ENCODE peak calls at places on chromosomes 4 and X, in eight cellular contexts. I, E, H, Z, U, Y, Q and V are unnamed samples.

GRCh38 chr4:907691-908437 is 24.3 kb downstream of the GAK start:
- DNase-seq in Y (no peak), Z (no peak), E (no peak), Q (no peak), U (no peak), H (no peak), I (no peak), V (no peak)

GRCh38 chr4:20572976-20573375 is 127.3 kb upstream of the PACRGL start:
- DNase-seq in Q (no peak), E (no peak), U (no peak), H (no peak), Z (no peak), I (no peak), Y (no peak), V (no peak)

GRCh38 chr4:163071308-163071707 is 95.4 kb downstream of the NAF1 start:
- DNase-seq in Z (no peak), Y (no peak), E (no peak), H (no peak), U (no peak), Q (no peak), I (no peak), V (no peak)

GRCh38 chrX:134721766-134722532 is 63.7 kb upstream of the PLAC1 start:
- DNase-seq in H (no peak), Z (no peak), Y (no peak), E (no peak), Q (no peak), I (no peak), U (no peak), V (no peak)

GRCh38 chrX:69156638-69157037 is 8.6 kb downstream of the PJA1 start:
- DNase-seq in Y (no peak), E (no peak), Z (no peak), H (no peak), U (no peak), I (peak), Q (no peak), V (no peak)

GRCh38 chrX:87338510-87338909 is 179.1 kb upstream of the KLHL4 start:
- DNase-seq in I (no peak), U (peak), H (no peak), Z (no peak), Y (peak), Q (no peak), E (no peak), V (peak)

GRCh38 chr4:114694770-114695169 is 96.2 kb downstream of the UGT8 start:
- DNase-seq in I (no peak), Y (no peak), E (no peak), Z (no peak), U (peak), H (no peak), Q (no peak), V (peak)

GRCh38 chr4:186760576-186760975 is 36.9 kb upstream of the FAT1 start:
- DNase-seq in U (peak), Z (no peak), E (no peak), Q (no peak), H (no peak), I (no peak), Y (peak), V (peak)

GRCh38 chrX:96538104-96538725 is 146.4 kb upstream of the DIAPH2 start:
- DNase-seq in Y (peak), H (no peak), Z (no peak), Q (no peak), U (peak), E (no peak), I (no peak), V (no peak)

GRCh38 chr4:174934360-174934759 is 16.2 kb downstream of the ADAM29 start:
- DNase-seq in Z (no peak), Q (no peak), I (no peak), E (no peak), Y (no peak), H (no peak), U (no peak), V (no peak)

GRCh38 chrX:23394421-23394820 is 59.8 kb downstream of the PTCHD1 start:
- DNase-seq in Z (no peak), H (no peak), E (no peak), U (peak), Y (no peak), Q (peak), I (no peak), V (peak)

GRCh38 chr4:8917868-8918783 is 46.5 kb upstream of the HMX1 start:
- DNase-seq in H (no peak), Z (peak), Y (no peak), E (no peak), Q (peak), U (peak), I (peak), V (peak)

GRCh38 chrX:11929476-11929875 is 171.4 kb downstream of the MSL3 start:
- DNase-seq in U (peak), I (no peak), H (no peak), Z (no peak), Q (no peak), E (no peak), Y (no peak), V (peak)

GRCh38 chr4:177079327-177079726 is 230.3 kb upstream of the NEIL3 start:
- DNase-seq in E (no peak), I (no peak), Y (no peak), H (no peak), Q (no peak), U (peak), Z (no peak), V (peak)

GRCh38 chrX:11899091-11899490 is 141.1 kb downstream of the MSL3 start:
- DNase-seq in U (peak), Q (no peak), Z (no peak), E (no peak), H (no peak), I (no peak), Y (peak), V (peak)

GRCh38 chr4:1472911-1473518 is 66.8 kb upstream of the NKX1-1 start:
- DNase-seq in E (peak), Z (no peak), U (no peak), H (no peak), I (no peak), Q (no peak), Y (no peak), V (no peak)

GRCh38 chr4:95363579-95363965 is 185.2 kb downstream of the UNC5C start:
- DNase-seq in Q (no peak), H (no peak), U (no peak), Z (no peak), Y (no peak), E (no peak), I (no peak), V (no peak)

GRCh38 chr4:11471613-11472012 is 42.9 kb upstream of the HS3ST1 start:
- DNase-seq in U (peak), Z (peak), E (peak), Y (no peak), Q (peak), H (no peak), I (no peak), V (no peak)

GRCh38 chr4:107275192-107275591 is 239.1 kb upstream of the DKK2 start:
- DNase-seq in U (no peak), Q (no peak), Z (no peak), E (no peak), Y (no peak), I (no peak), H (no peak), V (no peak)

GRCh38 chr4:177285953-177286352 is 23.7 kb upstream of the NEIL3 start:
- DNase-seq in I (no peak), H (no peak), U (no peak), Y (no peak), Z (no peak), Q (no peak), E (no peak), V (no peak)

GRCh38 chrX:99722094-99722493 is 688.0 kb downstream of the PCDH19 start:
- DNase-seq in E (no peak), Q (no peak), Z (no peak), Y (no peak), H (no peak), I (no peak), U (no peak), V (no peak)

GRCh38 chr4:102430511-102430910 is 70.6 kb upstream of the NFKB1 start:
- DNase-seq in I (no peak), E (no peak), Z (no peak), Y (no peak), Q (no peak), U (peak), H (no peak), V (peak)

GRCh38 chr4:38368612-38369011 is 295.4 kb upstream of the KLF3 start:
- DNase-seq in H (no peak), Z (no peak), U (peak), E (peak), Q (no peak), Y (peak), I (no peak), V (no peak)

GRCh38 chr4:38461342-38461741 is 202.7 kb upstream of the KLF3 start:
- DNase-seq in E (no peak), Y (no peak), Z (no peak), I (no peak), Q (no peak), U (no peak), H (no peak), V (no peak)

GRCh38 chr4:69878250-69878649 is 18.3 kb upstream of the SULT1E1 start:
- DNase-seq in U (no peak), I (no peak), Z (no peak), Y (no peak), E (no peak), Q (no peak), H (no peak), V (no peak)

GRCh38 chrX:48695524-48695875 is 1.0 kb upstream of the SUV39H1 start:
- DNase-seq in Q (no peak), H (no peak), E (peak), I (no peak), Y (no peak), Z (no peak), U (no peak), V (no peak)

GRCh38 chr4:97953171-97953570 is 190.1 kb downstream of the STPG2 start:
- DNase-seq in E (no peak), H (no peak), Q (no peak), Z (no peak), Y (no peak), I (no peak), U (no peak), V (no peak)

GRCh38 chr4:124459922-124460301 is 252.6 kb downstream of the ANKRD50 start:
- DNase-seq in I (no peak), Z (no peak), E (no peak), Y (no peak), U (no peak), Q (no peak), H (no peak), V (no peak)

GRCh38 chrX:108795240-108795639 is 58.9 kb upstream of the IRS4 start:
- DNase-seq in E (no peak), I (no peak), Y (no peak), Q (no peak), H (no peak), U (no peak), Z (no peak), V (no peak)

GRCh38 chr4:142124874-142125273 is 488.5 kb downstream of the IL15 start:
- DNase-seq in U (no peak), E (no peak), Q (no peak), I (no peak), Z (no peak), H (no peak), Y (no peak), V (no peak)

DNA sequence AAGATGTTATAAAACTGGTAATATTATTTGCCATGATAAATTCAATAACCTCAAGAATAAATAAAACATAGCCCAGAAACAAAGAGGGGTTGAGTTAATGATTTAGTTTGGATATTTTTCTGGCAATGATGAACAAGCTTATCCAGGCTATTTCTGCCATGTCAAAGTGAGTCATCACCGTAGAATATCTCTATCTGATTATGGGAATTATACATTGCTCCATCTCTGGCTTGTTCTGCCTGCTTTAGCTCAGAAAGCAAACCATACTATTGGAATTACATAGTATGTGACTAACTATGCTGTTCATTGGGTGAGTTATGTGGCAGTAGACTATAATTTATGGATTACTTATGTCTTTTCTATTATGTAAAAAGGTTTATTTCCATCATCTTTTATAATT is 680.1 kb upstream of the AADAT start:
- DNase-seq in H (no peak), Q (no peak), Y (no peak), U (peak), E (no peak), Z (no peak), I (no peak), V (peak)
- TF ChIP-seq CTCF in H (no peak), Q (no peak), Y (no peak), U (no peak), E (no peak), Z (no peak), I (no peak), V (no peak)

DNA sequence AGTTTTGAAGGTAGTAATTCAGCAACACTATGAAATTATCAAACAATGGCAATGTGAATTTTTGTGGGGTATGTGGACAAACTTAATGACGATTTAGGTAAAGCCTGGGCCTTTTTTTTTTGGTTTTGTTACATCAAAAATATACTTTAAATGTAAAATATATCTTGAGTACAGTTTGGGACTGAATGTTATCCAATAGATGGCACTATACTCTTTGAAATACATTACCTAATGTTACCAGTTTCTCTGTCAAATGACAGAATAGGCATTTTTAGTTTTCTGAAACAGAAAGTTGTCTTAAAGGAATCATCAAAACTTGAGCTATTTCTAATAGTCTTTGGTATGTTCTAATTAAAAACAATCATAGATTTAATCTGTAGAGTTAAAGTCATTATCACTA is 1651.9 kb downstream of the C4orf33 start:
- DNase-seq in E (no peak), Y (no peak), I (no peak), U (peak), Q (no peak), Z (no peak), H (no peak), V (peak)
- TF ChIP-seq CTCF in E (no peak), Y (peak), I (no peak), U (peak), Q (no peak), Z (peak), H (no peak), V (peak)

GRCh38 chr4:76737180-76737579 is 160.8 kb downstream of the SOWAHB start:
- DNase-seq in Y (no peak), H (no peak), Z (no peak), Q (no peak), U (no peak), I (no peak), E (no peak), V (no peak)

GRCh38 chr4:76729991-76730390 is 168.0 kb downstream of the SOWAHB start:
- DNase-seq in H (no peak), E (no peak), Q (no peak), Y (no peak), U (no peak), Z (no peak), I (no peak), V (no peak)

GRCh38 chr4:76736434-76736833 is 161.5 kb downstream of the SOWAHB start:
- DNase-seq in I (no peak), H (no peak), Q (no peak), U (no peak), Y (no peak), Z (no peak), E (no peak), V (peak)

GRCh38 chr4:76732246-76732645 is 165.7 kb downstream of the SOWAHB start:
- DNase-seq in U (no peak), H (no peak), Y (no peak), Z (no peak), Q (no peak), E (no peak), I (no peak), V (no peak)

GRCh38 chr4:76733380-76733779 is 164.6 kb downstream of the SOWAHB start:
- DNase-seq in U (peak), Y (no peak), I (no peak), H (no peak), Z (no peak), Q (no peak), E (no peak), V (peak)
- TF ChIP-seq CTCF in U (peak), Y (no peak), I (no peak), H (no peak), Z (no peak), Q (no peak), E (no peak), V (peak)

GRCh38 chrX:63755892-63756291 is 29.1 kb downstream of the ARHGEF9 start:
- DNase-seq in E (no peak), H (no peak), I (no peak), Y (no peak), Z (no peak), U (no peak), Q (no peak), V (no peak)

GRCh38 chrX:63764946-63765345 is 20.1 kb downstream of the ARHGEF9 start:
- DNase-seq in H (no peak), Z (no peak), Y (no peak), E (no peak), Q (no peak), I (no peak), U (peak), V (peak)

GRCh38 chrX:63765692-63766091 is 19.3 kb downstream of the ARHGEF9 start:
- DNase-seq in H (no peak), Y (no peak), Z (no peak), U (no peak), E (no peak), I (no peak), Q (no peak), V (no peak)

GRCh38 chrX:63761639-63762038 is 23.4 kb downstream of the ARHGEF9 start:
- DNase-seq in U (peak), E (no peak), Y (no peak), Q (no peak), Z (no peak), H (no peak), I (no peak), V (no peak)
- TF ChIP-seq CTCF in U (no peak), E (no peak), Y (no peak), Q (no peak), Z (peak), H (peak), I (no peak), V (no peak)

DNA sequence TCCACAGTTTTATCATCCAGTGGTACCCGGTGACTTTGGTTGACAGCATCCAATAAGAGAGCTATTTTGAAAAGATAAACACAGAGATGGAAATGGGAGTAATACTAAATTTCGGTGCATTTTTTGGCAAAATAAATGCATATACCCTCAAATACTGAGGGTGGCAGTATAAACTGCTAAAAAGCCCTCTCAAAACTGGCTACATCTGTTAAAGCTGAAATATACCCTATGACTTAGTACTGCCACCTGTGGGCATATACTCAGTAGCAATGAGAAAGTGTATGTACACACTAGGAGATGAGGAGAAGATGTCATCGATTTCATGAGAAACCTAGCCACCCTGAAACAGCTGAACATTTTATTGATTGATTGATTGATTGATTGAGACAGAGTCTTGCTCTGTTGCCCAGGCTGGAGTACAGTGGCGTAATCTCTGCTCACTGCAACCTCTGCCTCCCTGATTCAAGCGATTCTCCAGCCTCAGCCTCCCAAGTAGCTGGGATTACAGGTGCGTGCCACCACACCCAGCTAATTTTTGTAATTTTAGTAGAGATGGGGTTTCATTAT is 12.2 kb upstream of the TMEM128 start:
- DNase-seq in Z (no peak), Q (no peak), E (no peak), U (peak), I (no peak), H (no peak), Y (no peak), V (peak)
- TF ChIP-seq CTCF in Z (peak), Q (no peak), E (peak), U (peak), I (no peak), H (no peak), Y (peak), V (peak)

GRCh38 chrX:70762285-70762684 is 146.2 kb downstream of the TEX11 start:
- DNase-seq in E (no peak), Y (no peak), Q (no peak), Z (no peak), U (peak), I (no peak), H (no peak), V (no peak)
- TF ChIP-seq CTCF in E (no peak), Y (peak), Q (no peak), Z (no peak), U (no peak), I (no peak), H (no peak), V (no peak)

GRCh38 chr4:41964401-41964800 is 17.2 kb upstream of the DCAF4L1 start:
- DNase-seq in E (no peak), Z (no peak), Y (no peak), I (no peak), Q (no peak), U (no peak), H (no peak), V (no peak)

GRCh38 chr4:41967392-41967791 is 14.2 kb upstream of the DCAF4L1 start:
- DNase-seq in U (peak), E (no peak), H (no peak), Q (no peak), I (no peak), Z (no peak), Y (no peak), V (no peak)

GRCh38 chr4:41957634-41958033 is 22.4 kb downstream of the TMEM33 start:
- DNase-seq in E (no peak), H (no peak), Z (no peak), U (peak), I (no peak), Q (no peak), Y (no peak), V (peak)

DNA sequence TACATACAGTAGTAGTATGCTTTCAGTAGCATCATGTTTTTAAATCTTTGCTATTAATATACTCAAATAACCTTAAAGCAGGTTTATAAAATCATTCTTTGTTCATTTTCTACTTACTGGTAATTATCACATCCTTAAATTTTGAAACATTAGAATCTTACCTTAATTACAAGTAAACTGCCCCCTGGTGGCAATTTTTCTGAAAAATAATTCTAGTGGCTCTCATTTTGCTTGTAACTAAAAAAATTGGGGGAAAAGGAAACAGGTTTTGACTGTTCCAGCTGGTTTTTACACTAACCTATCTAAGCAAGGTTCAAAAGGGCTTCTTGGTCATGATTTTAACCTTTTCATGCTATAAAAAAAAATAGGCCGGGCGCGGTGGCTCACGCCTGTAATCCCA is 18.5 kb upstream of the DCAF4L1 start:
- DNase-seq in H (no peak), U (peak), Z (no peak), Q (no peak), I (no peak), E (no peak), Y (no peak), V (peak)
- TF ChIP-seq CTCF in H (no peak), U (peak), Z (peak), Q (peak), I (no peak), E (peak), Y (peak), V (no peak)

GRCh38 chrX:30141966-30142365 is 73.4 kb upstream of the MAGEB2 start:
- DNase-seq in Y (no peak), Z (peak), Q (no peak), H (no peak), I (no peak), U (peak), E (no peak), V (peak)
- TF ChIP-seq CTCF in Y (peak), Z (peak), Q (no peak), H (peak), I (no peak), U (peak), E (no peak), V (peak)

DNA sequence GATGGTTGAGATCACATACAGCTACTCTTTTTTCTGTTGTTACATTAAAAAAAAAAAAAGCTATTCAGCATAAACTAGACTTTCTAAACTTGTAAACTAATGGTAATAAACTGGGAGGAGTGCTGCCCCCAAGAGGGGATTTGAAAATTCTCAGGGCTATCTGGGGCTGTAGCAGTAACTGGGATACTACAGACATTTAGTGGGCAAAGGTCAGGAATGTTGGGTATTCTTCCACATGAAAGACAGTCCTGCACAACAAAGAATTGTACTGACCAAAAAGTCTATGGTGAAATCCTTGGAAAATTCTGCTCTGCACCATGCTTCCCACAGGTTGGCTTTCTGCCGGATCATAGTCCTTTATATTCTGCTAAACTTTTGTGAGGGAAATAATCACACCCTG is 232.6 kb upstream of the BOD1L1 start:
- DNase-seq in Q (no peak), Z (no peak), I (no peak), H (no peak), U (no peak), E (no peak), Y (no peak), V (peak)
- TF ChIP-seq CTCF in Q (no peak), Z (peak), I (no peak), H (no peak), U (no peak), E (no peak), Y (peak), V (no peak)

GRCh38 chr4:140426610-140427103 is 791 bp downstream of the CLGN start:
- DNase-seq in Q (peak), I (no peak), Z (peak), Y (no peak), U (no peak), H (no peak), E (no peak), V (no peak)
- TF ChIP-seq CTCF in Q (no peak), I (no peak), Z (peak), Y (peak), U (peak), H (no peak), E (no peak), V (no peak)